ENCODE peak calls at places on chromosome 20, in six cellular contexts. A is HCT116, N is HepG2, Z is SK-N-SH, L is H1, B is GM12878. M is an unnamed sample.

GRCh38 chr20:3935956-3936340 is 46.8 kb downstream of the PANK2 start:
- DNase-seq in L (no peak), B (no peak), N (no peak), A (no peak), Z (no peak), M (no peak)

GRCh38 chr20:25058797-25059486 is 1.0 kb upstream of the ACSS1 start:
- DNase-seq in N (peak), L (no peak), B (no peak), A (no peak), Z (peak), M (peak)

GRCh38 chr20:16589623-16590022 is 16.4 kb upstream of the KIF16B start:
- DNase-seq in Z (no peak), L (no peak), A (no peak), B (no peak), N (no peak), M (no peak)

GRCh38 chr20:576156-576555 is 32.6 kb upstream of the CSNK2A1 start:
- DNase-seq in B (no peak), N (no peak), A (no peak), L (no peak), Z (no peak), M (no peak)

GRCh38 chr20:20181322-20181721 is 129.0 kb downstream of the CFAP61 start:
- DNase-seq in B (no peak), N (no peak), Z (no peak), L (no peak), A (no peak), M (no peak)

GRCh38 chr20:31652917-31653385 is 15.2 kb downstream of the COX4I2 start:
- DNase-seq in L (no peak), Z (peak), A (no peak), N (no peak), B (no peak), M (no peak)

GRCh38 chr20:24100370-24101011 is 111.9 kb upstream of the GGTLC1 start:
- DNase-seq in A (peak), N (peak), Z (peak), B (no peak), L (no peak), M (no peak)

GRCh38 chr20:1867495-1868260 is 27.5 kb upstream of the SIRPA start:
- DNase-seq in Z (no peak), L (no peak), A (no peak), N (no peak), B (no peak), M (no peak)

GRCh38 chr20:4898282-4898681 is 103.0 kb downstream of the SLC23A2 start:
- DNase-seq in N (no peak), Z (no peak), A (peak), L (no peak), B (no peak), M (no peak)

GRCh38 chr20:47392015-47392720 is 35.7 kb upstream of the ZMYND8 start:
- DNase-seq in L (no peak), N (peak), Z (peak), A (peak), B (no peak), M (no peak)

GRCh38 chr20:34412453-34412852 is 49.4 kb downstream of the ITCH start:
- DNase-seq in N (no peak), Z (no peak), A (no peak), B (no peak), L (no peak), M (no peak)

GRCh38 chr20:3404402-3404801 is 3.1 kb downstream of the DNAAF9 start:
- DNase-seq in L (no peak), B (no peak), A (no peak), N (no peak), Z (no peak), M (no peak)

GRCh38 chr20:21701171-21701876 is 4.1 kb upstream of the PAX1 start:
- DNase-seq in L (peak), B (no peak), N (no peak), Z (no peak), A (no peak), M (no peak)

GRCh38 chr20:37075932-37076685 is 19.7 kb downstream of the RBL1 start:
- DNase-seq in Z (no peak), B (no peak), A (no peak), N (no peak), L (no peak), M (no peak)

GRCh38 chr20:48102821-48103635 is 317.7 kb upstream of the SULF2 start:
- DNase-seq in L (no peak), Z (no peak), N (no peak), A (no peak), B (no peak), M (no peak)

GRCh38 chr20:64083380-64084208 is 604 bp downstream of the LKAAEAR1 start:
- DNase-seq in L (peak), B (no peak), N (peak), Z (peak), A (no peak), M (peak)

GRCh38 chr20:45318948-45319347 is 10.8 kb upstream of the MATN4 start:
- DNase-seq in N (no peak), Z (no peak), B (no peak), L (no peak), A (no peak), M (no peak)

GRCh38 chr20:36285746-36286447 is 20.2 kb upstream of the DLGAP4 start:
- DNase-seq in B (no peak), Z (no peak), A (no peak), L (no peak), N (no peak), M (no peak)

GRCh38 chr20:46255440-46256104 is 52.7 kb downstream of the CDH22 start:
- DNase-seq in L (no peak), Z (peak), N (peak), A (peak), B (no peak), M (peak)

GRCh38 chr20:25011831-25012241 is 19.3 kb upstream of the APMAP start:
- DNase-seq in B (no peak), L (no peak), A (no peak), N (no peak), Z (no peak), M (no peak)

GRCh38 chr20:47397652-47398301 is 41.3 kb upstream of the ZMYND8 start:
- DNase-seq in Z (no peak), B (no peak), L (no peak), A (no peak), N (no peak), M (no peak)

GRCh38 chr20:45812157-45813005 is at the start of gene UBE2C:
- DNase-seq in A (peak), L (peak), N (peak), B (peak), Z (peak), M (peak)

GRCh38 chr20:61230-61629 is 26.2 kb upstream of the DEFB125 start:
- DNase-seq in Z (no peak), L (no peak), A (no peak), N (no peak), B (no peak), M (no peak)

GRCh38 chr20:31968299-31969126 is 562 bp downstream of the XKR7 start:
- DNase-seq in B (no peak), Z (peak), L (peak), N (peak), A (no peak), M (peak)

GRCh38 chr20:5173763-5174162 is 47.0 kb downstream of the CDS2 start:
- DNase-seq in Z (no peak), B (no peak), A (no peak), L (no peak), N (no peak), M (no peak)

GRCh38 chr20:34364013-34364382 is 925 bp downstream of the ITCH start:
- DNase-seq in L (no peak), A (no peak), Z (no peak), B (no peak), N (no peak), M (peak)

GRCh38 chr20:37318046-37318445 is 27.9 kb upstream of the SRC start:
- DNase-seq in L (no peak), Z (no peak), A (no peak), B (no peak), N (no peak), M (no peak)

GRCh38 chr20:53907968-53908751 is 162.2 kb downstream of the BCAS1 start:
- DNase-seq in L (no peak), N (no peak), B (no peak), A (no peak), Z (no peak), M (no peak)

GRCh38 chr20:38591484-38592410 is 9.9 kb upstream of the ARHGAP40 start:
- DNase-seq in B (no peak), N (no peak), L (no peak), Z (no peak), A (no peak), M (no peak)

GRCh38 chr20:10524034-10524476 is 89.0 kb downstream of the SLX4IP start:
- DNase-seq in N (no peak), L (peak), A (no peak), B (no peak), Z (no peak), M (no peak)

GRCh38 chr20:46634528-46634927 is 16.7 kb downstream of the SLC13A3 start:
- DNase-seq in Z (no peak), L (no peak), B (no peak), A (no peak), N (no peak), M (no peak)

GRCh38 chr20:48002517-48002970 is 217.3 kb upstream of the SULF2 start:
- DNase-seq in B (peak), N (no peak), A (no peak), Z (no peak), L (no peak), M (no peak)

GRCh38 chr20:37237656-37238055 is 24.0 kb downstream of the GHRH start:
- DNase-seq in N (no peak), Z (no peak), B (no peak), A (no peak), L (no peak), M (no peak)

GRCh38 chr20:49562341-49563014 is 5.5 kb downstream of the PTGIS start:
- DNase-seq in B (no peak), Z (no peak), N (no peak), L (peak), A (peak), M (no peak)

GRCh38 chr20:32575805-32576204 is 9.3 kb downstream of the NOL4L start:
- DNase-seq in B (no peak), A (no peak), L (no peak), Z (no peak), N (no peak), M (no peak)

GRCh38 chr20:32301719-32302506 is 24.5 kb downstream of the KIF3B start:
- DNase-seq in L (no peak), A (no peak), Z (no peak), B (no peak), N (no peak), M (no peak)

GRCh38 chr20:23520185-23520584 is 29.3 kb downstream of the CST8 start:
- DNase-seq in A (no peak), L (no peak), N (peak), B (no peak), Z (no peak), M (no peak)

GRCh38 chr20:44207066-44207723 is 3.4 kb downstream of the OSER1 start:
- DNase-seq in N (no peak), Z (no peak), A (no peak), B (no peak), L (no peak), M (no peak)

GRCh38 chr20:58173091-58173490 is 55.4 kb downstream of the ANKRD60 start:
- DNase-seq in Z (peak), B (no peak), L (no peak), N (no peak), A (no peak), M (no peak)

GRCh38 chr20:58175425-58175824 is 53.0 kb downstream of the ANKRD60 start:
- DNase-seq in Z (no peak), L (no peak), A (no peak), N (no peak), B (no peak), M (no peak)

GRCh38 chr20:58175836-58176235 is 52.6 kb downstream of the ANKRD60 start:
- DNase-seq in L (no peak), Z (no peak), N (no peak), A (no peak), B (no peak), M (no peak)

GRCh38 chr20:58174708-58175287 is 53.7 kb downstream of the ANKRD60 start:
- DNase-seq in B (no peak), Z (peak), A (no peak), N (no peak), L (no peak), M (no peak)

DNA sequence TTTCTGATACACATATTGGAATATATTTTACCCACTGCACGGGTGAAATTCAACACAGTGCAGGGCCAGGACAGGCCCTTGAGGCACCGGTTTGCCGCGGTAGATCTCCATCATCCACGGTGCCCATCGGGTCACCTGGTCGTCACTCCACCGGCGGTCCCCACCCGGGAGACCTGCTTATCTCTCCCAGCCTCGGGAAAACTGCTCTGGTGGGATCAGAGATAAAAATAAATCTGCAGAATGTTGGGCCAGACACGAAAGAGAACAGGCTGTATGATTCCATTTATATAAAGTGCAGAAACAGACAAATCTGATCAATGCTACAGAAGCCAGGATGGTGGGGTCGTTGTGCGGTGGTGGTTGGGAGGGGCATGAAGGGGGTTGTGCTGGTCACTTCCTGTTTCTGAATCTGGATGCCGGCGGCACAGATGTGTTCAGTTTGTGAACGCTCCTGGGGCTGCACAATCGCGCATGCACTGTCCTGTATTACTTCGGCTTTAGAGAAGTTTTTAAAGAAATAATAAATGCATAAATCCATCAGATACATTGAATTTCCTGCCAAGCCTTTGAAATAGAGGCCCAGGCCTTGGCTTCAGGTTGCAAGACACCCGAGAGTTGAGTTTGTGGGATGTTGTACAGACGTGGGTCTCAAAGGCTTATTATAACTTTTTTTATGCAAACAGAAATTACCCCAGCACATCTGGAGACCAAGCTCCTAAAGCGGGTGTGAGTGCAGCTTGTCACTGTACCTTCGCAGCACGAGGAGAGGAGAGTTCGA is 54.3 kb downstream of the ANKRD60 start:
- DNase-seq in A (no peak), L (no peak), N (no peak), B (no peak), Z (peak), M (no peak)
- TF ChIP-seq JUND in A (no peak), L (no peak), N (no peak), B (no peak), Z (no peak), M (no peak)

GRCh38 chr20:17630806-17631195 is 51.2 kb downstream of the RRBP1 start:
- DNase-seq in N (no peak), Z (no peak), A (no peak), B (no peak), L (no peak), M (no peak)

GRCh38 chr20:17629025-17629424 is 53.0 kb downstream of the RRBP1 start:
- DNase-seq in Z (no peak), B (no peak), L (no peak), A (no peak), N (no peak), M (no peak)

GRCh38 chr20:17629678-17630089 is 52.4 kb downstream of the RRBP1 start:
- DNase-seq in Z (no peak), L (no peak), A (no peak), N (no peak), B (no peak), M (no peak)

GRCh38 chr20:17631576-17632319 is 50.3 kb downstream of the RRBP1 start:
- DNase-seq in B (no peak), L (no peak), N (no peak), A (no peak), Z (no peak), M (no peak)

DNA sequence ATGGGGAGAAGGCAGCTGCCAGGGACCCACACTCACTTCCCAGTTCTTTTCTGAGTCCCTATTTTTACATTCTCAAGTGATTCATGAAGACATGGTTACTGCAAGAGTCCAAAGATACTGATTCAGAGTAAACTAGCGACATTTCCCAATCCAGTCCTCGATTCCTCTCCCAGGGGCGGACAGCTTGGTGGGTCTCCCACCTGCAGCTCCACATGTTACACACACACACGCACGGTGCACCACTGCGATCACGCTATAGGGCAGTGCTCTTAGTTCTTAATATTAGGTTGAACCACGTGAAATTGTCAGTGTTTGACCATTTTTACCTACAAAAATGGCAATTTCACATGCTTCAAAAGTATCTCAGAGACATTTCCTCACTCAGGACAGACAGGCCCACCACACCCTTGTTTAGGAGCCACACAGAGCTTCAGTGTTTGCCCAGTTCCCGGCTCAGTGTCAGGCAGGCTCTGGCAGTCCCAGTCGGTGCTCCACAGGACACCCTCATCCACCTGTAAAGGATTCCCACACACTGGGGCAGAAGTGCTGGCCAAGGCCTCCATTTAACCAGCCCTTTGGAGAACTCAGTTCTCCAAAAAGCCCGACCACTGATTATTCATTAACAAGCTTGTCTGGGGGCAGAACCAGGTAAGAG is 51.8 kb downstream of the RRBP1 start:
- DNase-seq in N (no peak), L (no peak), Z (no peak), A (no peak), B (no peak), M (no peak)
- TF ChIP-seq JUND in N (no peak), L (no peak), Z (no peak), A (no peak), B (no peak), M (no peak)

GRCh38 chr20:62401331-62401779 is 5.7 kb downstream of the CABLES2 start:
- DNase-seq in A (no peak), L (peak), N (no peak), Z (no peak), B (no peak), M (no peak)
- TF ChIP-seq JUND in A (no peak), L (no peak), N (no peak), Z (no peak), B (no peak), M (no peak)

GRCh38 chr20:13149371-13149770 is 71.7 kb upstream of the ISM1 start:
- DNase-seq in Z (no peak), A (no peak), N (no peak), B (no peak), L (no peak), M (no peak)
- TF ChIP-seq JUND in Z (no peak), A (no peak), N (no peak), B (no peak), L (no peak), M (no peak)

GRCh38 chr20:58710481-58711265 is 18.1 kb downstream of the NPEPL1 start:
- DNase-seq in B (no peak), L (peak), A (no peak), N (no peak), Z (peak), M (no peak)
- TF ChIP-seq JUND in B (no peak), L (no peak), A (no peak), N (no peak), Z (no peak), M (no peak)

GRCh38 chr20:11890331-11891080 is 27.2 kb upstream of the BTBD3 start:
- DNase-seq in L (peak), N (peak), Z (peak), A (peak), B (peak), M (peak)
- TF ChIP-seq JUND in L (no peak), N (no peak), Z (no peak), A (no peak), B (no peak), M (no peak)

GRCh38 chr20:50670126-50670862 is 21.0 kb downstream of the RIPOR3 start:
- DNase-seq in A (no peak), N (peak), L (no peak), B (no peak), Z (no peak), M (peak)

GRCh38 chr20:50671626-50672025 is 19.7 kb downstream of the RIPOR3 start:
- DNase-seq in B (no peak), L (no peak), N (no peak), A (no peak), Z (no peak), M (no peak)

GRCh38 chr20:50673146-50673830 is 18.1 kb downstream of the RIPOR3 start:
- DNase-seq in A (no peak), N (peak), B (no peak), Z (no peak), L (no peak), M (no peak)

GRCh38 chr20:50673831-50674825 is 17.2 kb downstream of the RIPOR3 start:
- DNase-seq in B (no peak), N (no peak), L (no peak), Z (no peak), A (no peak), M (no peak)

DNA sequence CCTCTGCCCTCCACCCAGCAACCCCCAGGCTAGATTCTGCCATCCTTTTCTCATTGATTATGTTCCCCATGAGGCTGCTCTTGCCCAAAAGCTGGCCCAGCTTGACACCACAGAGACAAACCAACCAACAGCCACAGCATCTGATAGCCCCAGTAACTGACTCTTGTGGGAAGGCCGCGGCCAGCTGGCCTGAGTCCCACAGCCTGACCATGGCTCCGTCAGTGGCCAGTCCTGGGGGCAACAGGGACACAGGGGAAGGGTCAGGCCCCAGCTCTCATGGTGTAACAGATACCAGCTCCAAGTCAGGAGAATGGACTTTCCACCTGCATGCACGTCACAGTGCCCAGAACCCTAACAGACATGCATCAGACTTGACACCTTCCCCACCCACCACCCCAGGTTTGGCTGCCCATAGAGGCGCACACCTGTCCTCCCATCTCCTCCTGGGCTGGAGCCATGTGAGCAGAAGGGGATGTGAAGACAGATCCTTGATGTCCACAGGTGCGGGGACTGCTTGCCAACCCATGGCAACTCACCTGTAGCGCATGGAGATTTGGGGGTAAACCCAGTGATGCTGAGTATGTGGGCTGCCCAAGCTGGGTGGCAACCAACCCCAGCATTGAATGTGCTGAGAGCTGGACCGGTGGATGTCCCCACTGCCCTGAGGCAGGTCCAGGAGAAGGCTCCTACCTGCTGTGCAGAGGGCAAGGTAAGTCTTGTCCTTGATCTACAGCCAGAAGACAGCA is 18.8 kb downstream of the RIPOR3 start:
- DNase-seq in B (no peak), A (no peak), L (no peak), N (no peak), Z (no peak), M (no peak)
- TF ChIP-seq JUND in B (no peak), A (no peak), L (no peak), N (peak), Z (no peak), M (no peak)

GRCh38 chr20:17958326-17959256 is 10.0 kb downstream of the SNX5 start:
- DNase-seq in Z (no peak), N (peak), B (no peak), L (no peak), A (no peak), M (no peak)
- TF ChIP-seq JUND in Z (no peak), N (no peak), B (no peak), L (no peak), A (no peak), M (no peak)

GRCh38 chr20:14600527-14600926 is 263.1 kb upstream of the FLRT3 start:
- DNase-seq in L (no peak), A (no peak), N (no peak), B (no peak), Z (no peak), M (no peak)
- TF ChIP-seq JUND in L (no peak), A (no peak), N (no peak), B (no peak), Z (no peak), M (no peak)